ENCODE peak calls at places on chromosomes 4 and X, in four cellular contexts. One of them, this sample, is unnamed.

GRCh38 chr4:143207555-143207954 is 22.8 kb downstream of the USP38 start:
- DNase-seq in HepG2: peak
- DNase-seq in WTC11: no peak
- DNase-seq in K562: no peak
- DNase-seq in this sample: no peak

GRCh38 chr4:47640911-47641310 is 155.8 kb downstream of the ATP10D start:
- DNase-seq in HepG2: no peak
- DNase-seq in WTC11: no peak
- DNase-seq in K562: no peak
- DNase-seq in this sample: no peak

GRCh38 chr4:86972997-86973396 is 38.2 kb downstream of the AFF1 start:
- DNase-seq in HepG2: peak
- DNase-seq in WTC11: peak
- DNase-seq in K562: no peak
- DNase-seq in this sample: no peak

GRCh38 chr4:106104276-106104675 is 209.0 kb downstream of the NPNT start:
- DNase-seq in HepG2: no peak
- DNase-seq in WTC11: no peak
- DNase-seq in K562: no peak
- DNase-seq in this sample: no peak

GRCh38 chrX:153491351-153492152 is 3.2 kb upstream of the BGN start:
- DNase-seq in HepG2: no peak
- DNase-seq in WTC11: no peak
- DNase-seq in K562: no peak
- DNase-seq in this sample: no peak

GRCh38 chr4:154741131-154741530 is 2.7 kb upstream of the LRAT start:
- DNase-seq in HepG2: no peak
- DNase-seq in WTC11: peak
- DNase-seq in K562: no peak
- DNase-seq in this sample: no peak

GRCh38 chrX:107135076-107135964 is 16.7 kb upstream of the RBM41 start:
- DNase-seq in HepG2: peak
- DNase-seq in WTC11: no peak
- DNase-seq in K562: no peak
- DNase-seq in this sample: no peak

GRCh38 chr4:48439988-48440387 is 43.2 kb upstream of the SLC10A4 start:
- DNase-seq in HepG2: no peak
- DNase-seq in WTC11: no peak
- DNase-seq in K562: no peak
- DNase-seq in this sample: no peak

GRCh38 chr4:124867551-124867950 is 155.0 kb upstream of the ANKRD50 start:
- DNase-seq in HepG2: no peak
- DNase-seq in WTC11: no peak
- DNase-seq in K562: no peak
- DNase-seq in this sample: no peak

GRCh38 chr4:108393870-108394269 is 225.1 kb upstream of the LEF1 start:
- DNase-seq in HepG2: no peak
- DNase-seq in WTC11: no peak
- DNase-seq in K562: no peak
- DNase-seq in this sample: no peak

GRCh38 chr4:10084651-10085320 is 31.8 kb downstream of the WDR1 start:
- DNase-seq in HepG2: no peak
- DNase-seq in WTC11: no peak
- DNase-seq in K562: no peak
- DNase-seq in this sample: no peak

GRCh38 chr4:87511500-87511899 is 17.7 kb downstream of the SPARCL1 start:
- DNase-seq in HepG2: no peak
- DNase-seq in WTC11: no peak
- DNase-seq in K562: no peak
- DNase-seq in this sample: no peak

GRCh38 chr4:38976308-38976707 is 55.9 kb downstream of the TMEM156 start:
- DNase-seq in HepG2: no peak
- DNase-seq in WTC11: no peak
- DNase-seq in K562: no peak
- DNase-seq in this sample: no peak

GRCh38 chr4:148893095-148893494 is 450.9 kb upstream of the NR3C2 start:
- DNase-seq in HepG2: no peak
- DNase-seq in WTC11: no peak
- DNase-seq in K562: no peak
- DNase-seq in this sample: no peak
- TF ChIP-seq ELF4 in HepG2: no peak
- TF ChIP-seq ELF4 in WTC11: no peak
- TF ChIP-seq ELF4 in K562: no peak
- TF ChIP-seq ELF4 in this sample: no peak

DNA sequence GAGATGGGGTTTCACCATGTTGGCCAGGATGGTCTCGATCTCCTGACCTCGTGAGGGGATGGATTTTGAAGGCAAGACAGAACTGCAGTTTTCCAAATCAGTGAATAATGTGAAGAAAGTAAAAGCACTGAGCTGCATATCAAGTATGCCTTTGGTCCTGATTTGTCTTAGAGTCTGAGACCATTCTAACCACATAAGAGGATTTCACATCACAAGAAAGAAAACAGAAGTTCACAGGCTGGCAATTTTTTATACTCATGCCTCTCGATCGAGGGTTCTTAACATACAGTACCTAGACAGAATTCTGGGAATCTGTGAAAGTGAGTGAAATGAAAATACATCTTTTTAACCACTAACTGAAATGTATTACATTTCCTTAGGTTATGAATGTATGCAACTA is 23.3 kb downstream of the CHIC2 start:
- DNase-seq in HepG2: no peak
- DNase-seq in WTC11: no peak
- DNase-seq in K562: no peak
- DNase-seq in this sample: no peak
- TF ChIP-seq ELF4 in HepG2: no peak
- TF ChIP-seq ELF4 in WTC11: no peak
- TF ChIP-seq ELF4 in K562: no peak
- TF ChIP-seq ELF4 in this sample: no peak

DNA sequence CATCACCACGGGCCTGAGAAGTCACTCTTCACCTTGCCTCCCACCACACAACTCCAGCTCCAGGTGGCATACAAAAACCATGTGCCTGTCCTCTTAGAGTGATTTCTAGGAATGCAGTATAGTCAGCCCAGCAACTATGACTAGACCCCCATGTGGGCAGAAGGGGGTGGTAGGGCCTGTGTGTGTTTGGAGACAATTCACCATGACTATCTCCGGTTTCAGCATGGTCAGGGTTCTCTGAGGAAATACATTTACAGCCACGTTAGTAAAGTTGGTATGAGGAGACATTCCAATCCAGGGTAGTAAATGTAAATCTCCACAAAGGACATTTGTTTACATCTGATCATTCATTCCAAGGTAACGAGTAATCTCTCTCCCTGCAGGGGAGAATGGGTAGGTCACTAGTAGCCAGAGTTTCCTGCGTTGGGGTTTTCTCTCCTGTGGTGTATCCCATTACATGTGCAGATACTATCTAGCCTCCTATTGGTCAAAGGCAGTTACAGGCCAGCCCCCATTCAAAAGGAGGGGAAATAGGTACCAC is 4.2 kb upstream of the MTMR1 start:
- DNase-seq in HepG2: peak
- DNase-seq in WTC11: no peak
- DNase-seq in K562: no peak
- DNase-seq in this sample: peak
- TF ChIP-seq ELF4 in HepG2: no peak
- TF ChIP-seq ELF4 in WTC11: no peak
- TF ChIP-seq ELF4 in K562: no peak
- TF ChIP-seq ELF4 in this sample: no peak

GRCh38 chr4:173794662-173795061 is 264.6 kb upstream of the HAND2 start:
- DNase-seq in HepG2: no peak
- DNase-seq in WTC11: no peak
- DNase-seq in K562: no peak
- DNase-seq in this sample: no peak

GRCh38 chr4:173797296-173797695 is 267.3 kb upstream of the HAND2 start:
- DNase-seq in HepG2: no peak
- DNase-seq in WTC11: no peak
- DNase-seq in K562: no peak
- DNase-seq in this sample: no peak

DNA sequence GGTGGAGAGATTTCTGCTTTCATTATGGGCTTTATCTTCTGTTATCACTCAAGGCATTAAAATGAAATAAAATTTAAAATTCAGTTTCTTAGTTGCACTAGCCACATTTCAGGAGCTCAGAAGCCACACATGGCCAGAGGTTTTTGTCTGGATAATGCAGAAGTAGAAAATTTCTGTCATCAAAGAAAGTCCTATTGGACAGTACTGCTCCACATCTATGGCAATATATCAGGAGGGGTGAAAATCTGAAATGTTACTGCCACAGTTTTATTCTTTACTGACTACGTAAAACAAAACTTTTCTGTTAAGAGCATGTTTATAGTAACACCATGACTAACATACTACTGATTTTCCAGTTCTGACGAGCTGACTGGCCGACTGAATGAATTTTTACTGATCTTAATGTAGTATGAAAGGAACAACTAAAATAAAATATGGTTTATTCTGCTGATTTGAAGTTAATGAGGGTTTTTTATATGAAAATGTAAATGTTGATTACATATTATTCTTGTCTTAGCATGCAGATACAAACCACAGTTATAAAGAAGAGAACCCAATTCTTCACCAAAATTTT is 264.0 kb upstream of the HAND2 start:
- DNase-seq in HepG2: no peak
- DNase-seq in WTC11: no peak
- DNase-seq in K562: no peak
- DNase-seq in this sample: no peak
- TF ChIP-seq ELF4 in HepG2: no peak
- TF ChIP-seq ELF4 in WTC11: no peak
- TF ChIP-seq ELF4 in K562: no peak
- TF ChIP-seq ELF4 in this sample: no peak

DNA sequence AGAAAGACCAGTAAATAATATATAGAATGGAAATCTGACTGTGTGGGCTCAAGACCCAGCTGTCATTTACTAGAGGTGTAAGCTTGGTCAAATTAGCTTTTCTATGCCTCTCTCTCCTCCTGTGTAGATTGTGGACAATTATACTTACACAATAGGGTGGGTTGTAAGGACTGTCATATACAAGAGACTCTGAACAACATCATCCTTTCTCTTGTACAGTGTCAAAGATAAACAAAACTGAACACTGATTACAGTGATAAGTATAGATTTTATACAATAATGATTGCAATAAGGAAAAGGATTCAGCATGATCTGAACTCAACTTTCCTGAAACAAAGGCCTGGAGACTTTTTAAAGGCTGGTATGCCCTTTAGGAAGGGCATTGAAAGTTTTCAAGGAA is 429.2 kb upstream of the HS3ST1 start:
- DNase-seq in HepG2: no peak
- DNase-seq in WTC11: no peak
- DNase-seq in K562: no peak
- DNase-seq in this sample: no peak
- TF ChIP-seq ELF4 in HepG2: no peak
- TF ChIP-seq ELF4 in WTC11: no peak
- TF ChIP-seq ELF4 in K562: no peak
- TF ChIP-seq ELF4 in this sample: no peak

GRCh38 chr4:66489370-66489769 is 819.1 kb upstream of the EPHA5 start:
- DNase-seq in HepG2: no peak
- DNase-seq in WTC11: no peak
- DNase-seq in K562: no peak
- DNase-seq in this sample: no peak
- TF ChIP-seq ELF4 in HepG2: no peak
- TF ChIP-seq ELF4 in WTC11: no peak
- TF ChIP-seq ELF4 in K562: no peak
- TF ChIP-seq ELF4 in this sample: no peak